ENCODE peak calls at places on chromosomes 11 and 22, in six cellular contexts. One of them, this sample, is unnamed.
A peak's percentile ranks its signal among the peaks of the same experiment; 100 is the strongest.

GRCh38 chr11:71334191-71334590 is 81.8 kb upstream of the SHANK2 start:
- DNase-seq in astrocyte of the spinal cord: no peak
- DNase-seq in cardiac muscle cell: no peak
- DNase-seq in breast epithelium: no peak
- DNase-seq in A549: no peak
- DNase-seq in H1: no peak
- DNase-seq in this sample: no peak

GRCh38 chr11:130467116-130467990 is 18.9 kb downstream of the ADAMTS15 start:
- DNase-seq in cardiac muscle cell: no peak
- DNase-seq in astrocyte of the spinal cord: no peak
- DNase-seq in H1: no peak
- DNase-seq in A549: no peak
- DNase-seq in breast epithelium: no peak
- DNase-seq in this sample: no peak

GRCh38 chr11:28108909-28109308 is 721 bp downstream of the METTL15 start:
- DNase-seq in H1: no peak
- DNase-seq in cardiac muscle cell: no peak
- DNase-seq in breast epithelium: no peak
- DNase-seq in astrocyte of the spinal cord: no peak
- DNase-seq in A549: no peak
- DNase-seq in this sample: no peak

GRCh38 chr11:67351275-67352005 is 1.9 kb downstream of the POLD4 start:
- DNase-seq in astrocyte of the spinal cord: peak; percentile 78
- DNase-seq in breast epithelium: no peak
- DNase-seq in A549: peak; percentile 86
- DNase-seq in cardiac muscle cell: peak; percentile 70
- DNase-seq in H1: no peak
- DNase-seq in this sample: peak; percentile 41

GRCh38 chr22:25478573-25478972 is 85.9 kb upstream of the GRK3 start:
- DNase-seq in astrocyte of the spinal cord: no peak
- DNase-seq in cardiac muscle cell: no peak
- DNase-seq in A549: no peak
- DNase-seq in breast epithelium: no peak
- DNase-seq in H1: no peak
- DNase-seq in this sample: peak; percentile 55

GRCh38 chr11:125451400-125452124 is 44.5 kb downstream of the FEZ1 start:
- DNase-seq in A549: no peak
- DNase-seq in breast epithelium: no peak
- DNase-seq in cardiac muscle cell: peak; percentile 87
- DNase-seq in H1: no peak
- DNase-seq in astrocyte of the spinal cord: no peak
- DNase-seq in this sample: peak; percentile 94

GRCh38 chr22:39525658-39525975 is 5.3 kb downstream of the ATF4 start:
- DNase-seq in A549: no peak
- DNase-seq in astrocyte of the spinal cord: no peak
- DNase-seq in breast epithelium: no peak
- DNase-seq in H1: no peak
- DNase-seq in cardiac muscle cell: no peak
- DNase-seq in this sample: no peak

GRCh38 chr22:37330200-37331033 is 48.1 kb downstream of the CYTH4 start:
- DNase-seq in A549: peak; percentile 79
- DNase-seq in H1: peak; percentile 69
- DNase-seq in astrocyte of the spinal cord: peak; percentile 75
- DNase-seq in cardiac muscle cell: peak; percentile 92
- DNase-seq in breast epithelium: no peak
- DNase-seq in this sample: peak; percentile 75

GRCh38 chr22:37063436-37064420 is 12.2 kb downstream of the KCTD17 start:
- DNase-seq in astrocyte of the spinal cord: no peak
- DNase-seq in cardiac muscle cell: no peak
- DNase-seq in A549: no peak
- DNase-seq in breast epithelium: no peak
- DNase-seq in H1: no peak
- DNase-seq in this sample: no peak

GRCh38 chr11:74474316-74474715 is 7.0 kb upstream of the KCNE3 start:
- DNase-seq in cardiac muscle cell: no peak
- DNase-seq in A549: no peak
- DNase-seq in breast epithelium: no peak
- DNase-seq in astrocyte of the spinal cord: no peak
- DNase-seq in H1: no peak
- DNase-seq in this sample: no peak

GRCh38 chr11:74472030-74472429 is 4.7 kb upstream of the KCNE3 start:
- DNase-seq in cardiac muscle cell: no peak
- DNase-seq in astrocyte of the spinal cord: no peak
- DNase-seq in A549: no peak
- DNase-seq in H1: no peak
- DNase-seq in breast epithelium: no peak
- DNase-seq in this sample: no peak

GRCh38 chr11:74470526-74470925 is 3.2 kb upstream of the KCNE3 start:
- DNase-seq in cardiac muscle cell: no peak
- DNase-seq in breast epithelium: no peak
- DNase-seq in H1: no peak
- DNase-seq in astrocyte of the spinal cord: no peak
- DNase-seq in A549: no peak
- DNase-seq in this sample: no peak

GRCh38 chr11:74471037-74471436 is 3.7 kb upstream of the KCNE3 start:
- DNase-seq in A549: no peak
- DNase-seq in breast epithelium: no peak
- DNase-seq in H1: no peak
- DNase-seq in astrocyte of the spinal cord: no peak
- DNase-seq in cardiac muscle cell: no peak
- DNase-seq in this sample: no peak

DNA sequence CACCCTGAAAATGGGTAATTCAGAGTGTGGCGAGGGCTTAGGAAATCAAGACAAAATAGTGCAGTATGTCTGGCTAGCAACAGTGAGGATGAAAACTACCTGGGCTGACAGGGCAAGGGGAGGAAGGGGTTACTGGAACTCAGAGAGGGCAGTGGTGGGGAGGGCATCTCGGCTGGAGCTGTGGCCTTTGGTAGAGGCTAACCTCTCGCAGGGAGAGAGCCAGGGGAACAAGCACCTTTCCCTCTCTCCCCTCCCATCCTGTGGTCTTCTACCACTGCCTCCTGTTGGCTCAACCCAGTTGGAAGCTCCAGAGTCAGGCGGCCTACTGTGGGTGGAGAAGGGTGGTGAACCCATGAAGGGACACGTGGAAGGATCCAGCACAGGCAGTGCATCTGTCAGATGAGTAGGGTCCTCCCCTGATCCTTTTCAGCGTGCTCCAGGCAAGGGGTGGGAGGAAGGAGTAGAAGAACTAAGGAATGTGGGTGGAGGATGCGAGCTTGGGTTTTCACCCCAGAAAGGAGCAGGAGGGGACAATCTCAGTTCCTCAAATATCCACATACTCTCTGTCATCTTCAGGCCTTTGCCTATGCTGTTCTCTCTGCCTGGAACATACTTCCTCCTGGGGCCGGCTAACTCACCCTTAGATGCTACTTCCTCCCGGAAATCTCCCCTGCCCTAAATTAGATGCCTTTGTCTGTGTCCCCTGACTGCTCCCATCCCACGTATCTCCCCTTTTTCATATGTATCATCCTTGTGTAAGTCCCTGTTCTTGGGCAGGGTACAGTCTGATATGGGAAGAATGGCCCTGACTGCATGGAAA is 6.2 kb upstream of the KCNE3 start:
- DNase-seq in H1: no peak
- DNase-seq in astrocyte of the spinal cord: no peak
- DNase-seq in breast epithelium: no peak
- DNase-seq in A549: no peak
- DNase-seq in cardiac muscle cell: no peak
- DNase-seq in this sample: no peak
- H3K4me3 ChIP-seq in H1: no peak overlapping the region
- H3K4me3 ChIP-seq in astrocyte of the spinal cord: no peak overlapping the region
- H3K4me3 ChIP-seq in breast epithelium: no peak overlapping the region
- H3K4me3 ChIP-seq in A549: no peak overlapping the region
- H3K4me3 ChIP-seq in cardiac muscle cell: no peak overlapping the region
- H3K4me3 ChIP-seq in this sample: no peak overlapping the region

DNA sequence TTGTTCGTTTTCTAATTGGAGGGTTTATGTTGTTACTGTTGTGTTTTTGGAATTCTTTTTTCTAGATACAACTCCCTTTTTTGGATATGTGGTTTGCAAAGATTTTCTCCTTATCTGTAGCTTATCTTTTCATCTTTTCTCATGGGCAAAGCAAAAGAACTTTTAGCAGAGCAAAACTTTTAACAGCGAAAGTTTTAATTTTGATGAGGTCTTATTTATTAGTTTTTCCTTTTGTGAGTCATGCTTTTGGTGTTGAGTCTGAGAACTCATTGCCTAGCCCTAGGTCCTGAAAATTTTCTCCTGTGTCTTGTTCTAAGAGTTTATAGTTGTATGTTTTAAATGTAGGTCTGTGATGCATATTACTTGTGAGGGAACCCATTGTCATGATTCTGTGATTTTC is 99.4 kb downstream of the TEAD1 start:
- DNase-seq in A549: no peak
- DNase-seq in cardiac muscle cell: no peak
- DNase-seq in astrocyte of the spinal cord: no peak
- DNase-seq in breast epithelium: no peak
- DNase-seq in H1: no peak
- DNase-seq in this sample: no peak
- TF ChIP-seq CTCF in A549: no peak
- TF ChIP-seq CTCF in cardiac muscle cell: no peak
- TF ChIP-seq CTCF in astrocyte of the spinal cord: no peak
- TF ChIP-seq CTCF in breast epithelium: no peak
- TF ChIP-seq CTCF in H1: no peak
- TF ChIP-seq CTCF in this sample: no peak

GRCh38 chr11:2932850-2933251 is 3.6 kb upstream of the PHLDA2 start:
- DNase-seq in breast epithelium: no peak
- DNase-seq in astrocyte of the spinal cord: peak; percentile 81
- DNase-seq in H1: no peak
- DNase-seq in A549: no peak
- DNase-seq in cardiac muscle cell: no peak
- DNase-seq in this sample: no peak
- H3K4me3 ChIP-seq in breast epithelium: no peak overlapping the region
- H3K4me3 ChIP-seq in astrocyte of the spinal cord: no peak overlapping the region
- H3K4me3 ChIP-seq in H1: no peak overlapping the region
- H3K4me3 ChIP-seq in A549: no peak overlapping the region
- H3K4me3 ChIP-seq in cardiac muscle cell: no peak overlapping the region
- H3K4me3 ChIP-seq in this sample: no peak overlapping the region

GRCh38 chr11:77820565-77821348 is at the start of the genes AAMDC and RSF1:
- DNase-seq in astrocyte of the spinal cord: peak; percentile 99
- DNase-seq in breast epithelium: peak; percentile 96
- DNase-seq in H1: peak; percentile 93
- DNase-seq in cardiac muscle cell: peak; percentile 100
- DNase-seq in A549: peak; percentile 92
- DNase-seq in this sample: peak; percentile 99

GRCh38 chr11:77815459-77815858 is 5.1 kb downstream of the RSF1 start:
- DNase-seq in astrocyte of the spinal cord: no peak
- DNase-seq in cardiac muscle cell: no peak
- DNase-seq in H1: no peak
- DNase-seq in breast epithelium: no peak
- DNase-seq in A549: no peak
- DNase-seq in this sample: no peak

GRCh38 chr11:77821349-77821851 is 456 bp downstream of the AAMDC start:
- DNase-seq in astrocyte of the spinal cord: peak; percentile 47
- DNase-seq in A549: peak; percentile 18
- DNase-seq in H1: no peak
- DNase-seq in cardiac muscle cell: peak; percentile 55
- DNase-seq in breast epithelium: no peak
- DNase-seq in this sample: no peak

GRCh38 chr11:77819921-77820564 is 479 bp downstream of the RSF1 start:
- DNase-seq in H1: peak; percentile 39
- DNase-seq in cardiac muscle cell: peak; percentile 80
- DNase-seq in astrocyte of the spinal cord: peak; percentile 23
- DNase-seq in breast epithelium: peak; percentile 35
- DNase-seq in A549: peak; percentile 39
- DNase-seq in this sample: peak; percentile 56

DNA sequence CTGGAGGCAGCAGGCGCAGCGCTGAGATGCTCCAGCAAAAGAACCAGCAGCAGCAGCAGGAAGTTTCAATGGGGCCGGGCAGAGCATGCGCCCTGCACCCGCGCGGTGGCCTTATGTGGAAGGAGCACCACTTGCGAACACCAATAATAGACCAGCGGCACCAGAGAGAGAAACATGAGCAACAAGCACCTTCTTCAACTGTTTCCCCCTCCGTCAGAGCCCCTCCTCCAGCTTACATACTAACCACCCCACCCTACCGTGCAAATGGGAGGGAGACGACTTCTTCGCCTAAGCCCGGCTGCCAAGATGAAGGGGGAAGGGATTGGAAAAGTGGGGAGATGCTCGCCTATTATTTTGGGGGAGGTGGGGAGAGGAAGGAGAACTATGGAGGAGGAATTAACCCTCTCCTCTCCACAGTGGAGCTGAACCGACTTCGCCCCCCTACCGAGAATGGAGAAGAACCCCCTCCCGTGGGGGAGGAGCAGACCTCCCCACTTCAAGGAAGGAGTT is 1.1 kb downstream of the RSF1 start:
- DNase-seq in cardiac muscle cell: peak; percentile 95
- DNase-seq in H1: peak; percentile 54
- DNase-seq in breast epithelium: peak; percentile 79
- DNase-seq in astrocyte of the spinal cord: peak; percentile 89
- DNase-seq in A549: peak; percentile 78
- DNase-seq in this sample: peak; percentile 91
- TF ChIP-seq CTCF in cardiac muscle cell: peak; percentile 16
- TF ChIP-seq CTCF in H1: no peak
- TF ChIP-seq CTCF in breast epithelium: no peak
- TF ChIP-seq CTCF in astrocyte of the spinal cord: no peak
- TF ChIP-seq CTCF in A549: no peak
- TF ChIP-seq CTCF in this sample: peak; percentile 32

GRCh38 chr11:29120329-29120695 is 896.5 kb downstream of the KCNA4 start:
- DNase-seq in breast epithelium: no peak
- DNase-seq in astrocyte of the spinal cord: no peak
- DNase-seq in H1: no peak
- DNase-seq in cardiac muscle cell: no peak
- DNase-seq in A549: no peak
- DNase-seq in this sample: no peak
- H3K4me3 ChIP-seq in breast epithelium: no peak overlapping the region
- H3K4me3 ChIP-seq in astrocyte of the spinal cord: no peak overlapping the region
- H3K4me3 ChIP-seq in H1: no peak overlapping the region
- H3K4me3 ChIP-seq in cardiac muscle cell: no peak overlapping the region
- H3K4me3 ChIP-seq in A549: peak overlapping the region; percentile 15
- H3K4me3 ChIP-seq in this sample: no peak overlapping the region

DNA sequence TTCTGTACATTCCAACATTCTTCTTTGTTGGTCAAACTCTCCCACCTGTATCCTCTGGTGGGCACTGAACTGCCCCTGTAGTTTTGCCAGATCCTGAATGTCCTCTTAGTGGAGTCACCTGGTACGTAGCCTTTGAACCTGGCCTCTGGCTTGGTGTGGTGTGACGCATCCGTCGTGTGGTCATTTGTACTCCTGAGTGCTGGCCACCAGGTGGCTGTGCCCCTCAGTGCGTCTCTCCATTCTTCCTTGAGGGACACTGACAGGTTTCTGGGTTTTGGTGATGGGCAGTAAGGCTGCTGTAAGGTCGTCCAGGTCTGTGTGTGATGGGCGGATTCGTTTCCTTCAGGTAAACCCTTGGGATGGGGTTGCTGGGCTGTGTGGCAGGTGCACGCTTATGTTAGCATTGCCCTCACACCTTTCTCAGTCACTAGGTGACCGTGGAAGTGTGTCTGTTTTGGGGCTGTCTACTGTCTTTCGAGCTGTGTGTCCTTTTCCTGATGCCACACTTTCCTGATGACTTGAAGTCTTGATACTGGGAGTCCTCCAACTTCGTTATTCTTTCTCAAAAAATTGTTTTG is 13.6 kb upstream of the RANBP1 start:
- DNase-seq in H1: no peak
- DNase-seq in cardiac muscle cell: no peak
- DNase-seq in breast epithelium: no peak
- DNase-seq in astrocyte of the spinal cord: no peak
- DNase-seq in A549: no peak
- DNase-seq in this sample: no peak
- TF ChIP-seq CTCF in H1: peak; percentile 30
- TF ChIP-seq CTCF in cardiac muscle cell: no peak
- TF ChIP-seq CTCF in breast epithelium: no peak
- TF ChIP-seq CTCF in astrocyte of the spinal cord: no peak
- TF ChIP-seq CTCF in A549: no peak
- TF ChIP-seq CTCF in this sample: no peak

GRCh38 chr11:128468106-128468505 is 119.3 kb downstream of the ETS1 start:
- DNase-seq in astrocyte of the spinal cord: no peak
- DNase-seq in cardiac muscle cell: no peak
- DNase-seq in breast epithelium: no peak
- DNase-seq in A549: no peak
- DNase-seq in H1: no peak
- DNase-seq in this sample: no peak
- H3K4me3 ChIP-seq in astrocyte of the spinal cord: no peak overlapping the region
- H3K4me3 ChIP-seq in cardiac muscle cell: no peak overlapping the region
- H3K4me3 ChIP-seq in breast epithelium: no peak overlapping the region
- H3K4me3 ChIP-seq in A549: no peak overlapping the region
- H3K4me3 ChIP-seq in H1: no peak overlapping the region
- H3K4me3 ChIP-seq in this sample: no peak overlapping the region

This sample was measured in dorsolateral prefrontal cortex.